ENCODE peak calls at places on chromosomes 5 and 9, in six cellular contexts. One of them, this sample, is unnamed.

GRCh38 chr9:3576358-3576757 is 50.6 kb upstream of the RFX3 start:
- DNase-seq in aorta: no peak
- DNase-seq in nephron progenitor cell: no peak
- DNase-seq in right cardiac atrium: peak; percentile 65
- DNase-seq in cardiac fibroblast: peak; percentile 5
- DNase-seq in MG63: no peak
- DNase-seq in this sample: no peak

GRCh38 chr9:136697821-136698526 is 10.7 kb upstream of the AGPAT2 start:
- DNase-seq in aorta: no peak
- DNase-seq in right cardiac atrium: peak; percentile 53
- DNase-seq in MG63: no peak
- DNase-seq in cardiac fibroblast: no peak
- DNase-seq in nephron progenitor cell: no peak
- DNase-seq in this sample: no peak

GRCh38 chr5:153974131-153974812 is 64.4 kb downstream of the FAM114A2 start:
- DNase-seq in nephron progenitor cell: peak; percentile 43
- DNase-seq in cardiac fibroblast: peak; percentile 71
- DNase-seq in right cardiac atrium: peak; percentile 47
- DNase-seq in aorta: no peak
- DNase-seq in MG63: no peak
- DNase-seq in this sample: peak; percentile 30

GRCh38 chr9:113352411-113352810 is 3.1 kb downstream of the BSPRY start:
- DNase-seq in nephron progenitor cell: no peak
- DNase-seq in aorta: no peak
- DNase-seq in right cardiac atrium: no peak
- DNase-seq in cardiac fibroblast: no peak
- DNase-seq in MG63: no peak
- DNase-seq in this sample: no peak

GRCh38 chr9:91047529-91047928 is 245.9 kb downstream of the SYK start:
- DNase-seq in right cardiac atrium: no peak
- DNase-seq in cardiac fibroblast: no peak
- DNase-seq in nephron progenitor cell: no peak
- DNase-seq in MG63: no peak
- DNase-seq in aorta: no peak
- DNase-seq in this sample: no peak

GRCh38 chr9:120965344-120966004 is 38.9 kb upstream of the TRAF1 start:
- DNase-seq in MG63: no peak
- DNase-seq in cardiac fibroblast: peak; percentile 67
- DNase-seq in right cardiac atrium: peak; percentile 59
- DNase-seq in nephron progenitor cell: no peak
- DNase-seq in aorta: no peak
- DNase-seq in this sample: no peak

GRCh38 chr5:154189819-154190651 is 498 bp upstream of the GALNT10 start:
- DNase-seq in aorta: peak; percentile 94
- DNase-seq in cardiac fibroblast: peak; percentile 88
- DNase-seq in nephron progenitor cell: peak; percentile 83
- DNase-seq in right cardiac atrium: peak; percentile 94
- DNase-seq in MG63: peak; percentile 91
- DNase-seq in this sample: peak; percentile 64

GRCh38 chr5:71816307-71816706 is 97.2 kb downstream of the CARTPT start:
- DNase-seq in MG63: no peak
- DNase-seq in aorta: no peak
- DNase-seq in cardiac fibroblast: no peak
- DNase-seq in right cardiac atrium: no peak
- DNase-seq in nephron progenitor cell: no peak
- DNase-seq in this sample: no peak

GRCh38 chr5:168972650-168973241 is 328.2 kb downstream of the SLIT3 start:
- DNase-seq in MG63: no peak
- DNase-seq in right cardiac atrium: no peak
- DNase-seq in nephron progenitor cell: no peak
- DNase-seq in cardiac fibroblast: no peak
- DNase-seq in aorta: no peak
- DNase-seq in this sample: no peak